ENCODE peak calls at places on chromosome 22, in four cellular contexts. D is stimulated activated CD8-positive, alpha-beta memory T cell treated with anti-CD3 and anti-CD28 coated beads, Interleukin-15, amount 100 ng/mL, for 48 hours; H is AG10803; R is right lobe of liver. I is an unnamed sample.

GRCh38 chr22:38467904-38468760 is at the start of gene KDELR3:
- DNase-seq in H (peak), R (peak), D (peak), I (no peak)

GRCh38 chr22:23772315-23773246 is at the start of gene MMP11:
- DNase-seq in D (no peak), H (peak), R (peak), I (no peak)

GRCh38 chr22:19523240-19524169 is 705 bp downstream of the CLDN5 start:
- DNase-seq in D (no peak), H (peak), R (no peak), I (no peak)

GRCh38 chr22:48365386-48365785 is 1462.3 kb downstream of the BRD1 start:
- DNase-seq in D (no peak), H (no peak), R (no peak), I (no peak)

GRCh38 chr22:45602824-45603301 is 68.8 kb upstream of the ATXN10 start:
- DNase-seq in R (no peak), H (peak), D (no peak), I (no peak)

GRCh38 chr22:38284042-38284402 is 11.2 kb upstream of the TMEM184B start:
- DNase-seq in D (no peak), H (peak), R (no peak), I (no peak)

GRCh38 chr22:45832959-45833580 is 143.9 kb downstream of the WNT7B start:
- DNase-seq in R (no peak), H (no peak), D (no peak), I (no peak)

GRCh38 chr22:43077121-43077877 is 11.9 kb downstream of the TTLL1 start:
- DNase-seq in R (peak), H (no peak), D (no peak), I (no peak)

GRCh38 chr22:48919187-48919590 is 908.5 kb downstream of the BRD1 start:
- DNase-seq in H (no peak), D (no peak), R (no peak), I (no peak)

GRCh38 chr22:26367402-26368245 is 61.4 kb upstream of the ASPHD2 start:
- DNase-seq in H (peak), R (no peak), D (peak), I (peak)

GRCh38 chr22:18078329-18079041 is 695 bp downstream of the PEX26 start:
- DNase-seq in D (peak), R (peak), H (peak), I (peak)

GRCh38 chr22:39820266-39820665 is 73.3 kb downstream of the ENTHD1 start:
- DNase-seq in D (no peak), R (no peak), H (peak), I (no peak)

GRCh38 chr22:43919106-43919965 is 4.3 kb upstream of the PNPLA3 start:
- DNase-seq in H (peak), D (no peak), R (peak), I (no peak)

GRCh38 chr22:47370448-47371262 is 608.2 kb downstream of the TBC1D22A start:
- DNase-seq in H (no peak), R (peak), D (no peak), I (no peak)

GRCh38 chr22:37843746-37844089 is 416 bp downstream of the ANKRD54 start:
- DNase-seq in D (peak), R (no peak), H (no peak), I (peak)

GRCh38 chr22:29719894-29720645 is at the start of gene CABP7:
- DNase-seq in R (no peak), H (no peak), D (no peak), I (no peak)

GRCh38 chr22:27866136-27867091 is 52.6 kb downstream of the PITPNB start:
- DNase-seq in R (no peak), H (peak), D (no peak), I (no peak)

GRCh38 chr22:45212306-45212709 is 28.4 kb downstream of the KIAA0930 start:
- DNase-seq in H (peak), R (peak), D (no peak), I (no peak)

GRCh38 chr22:36606659-36607058 is 77.7 kb upstream of the EIF3D start:
- DNase-seq in R (no peak), D (no peak), H (no peak), I (no peak)

GRCh38 chr22:42881982-42882656 is 25.0 kb upstream of the ARFGAP3 start:
- DNase-seq in R (peak), H (no peak), D (no peak), I (no peak)